ENCODE peak calls at places on chromosomes 11 and 22, in ten cellular contexts. V is spleen, N is stomach, W is adrenal gland, K is BJ, J is HL-60, M is body of pancreas, R is psoas muscle, T is tibial nerve, Q is SK-N-SH. O is an unnamed sample. For H3K27me3, the result is how much of the 10 kb centered on the place peaks cover.

GRCh38 chr22:44445731-44446130 is 52.3 kb downstream of the RTL6 start:
- DNase-seq in T (no peak), M (no peak), V (peak), Q (no peak), N (no peak), J (no peak), K (no peak), R (no peak), W (no peak), O (no peak)

GRCh38 chr11:128616158-128616557 is 28.8 kb upstream of the ETS1 start:
- DNase-seq in M (no peak), R (no peak), K (no peak), V (peak), N (no peak), J (no peak), W (no peak), Q (peak), T (no peak), O (no peak)

GRCh38 chr11:34891611-34892010 is 24.6 kb downstream of the APIP start:
- DNase-seq in J (no peak), N (no peak), Q (no peak), V (no peak), T (no peak), R (no peak), W (no peak), M (no peak), K (no peak), O (no peak)

GRCh38 chr11:3866206-3866605 is 10.7 kb downstream of the STIM1 start:
- DNase-seq in V (peak), J (peak), T (no peak), K (no peak), Q (no peak), W (no peak), M (no peak), N (peak), R (peak), O (no peak)

GRCh38 chr22:26168934-26169311 is 339 bp upstream of the SEZ6L start:
- DNase-seq in V (no peak), Q (no peak), K (no peak), W (no peak), R (no peak), N (no peak), J (no peak), M (no peak), T (no peak), O (no peak)

GRCh38 chr22:43566561-43567332 is 154.9 kb downstream of the MPPED1 start:
- DNase-seq in V (no peak), J (no peak), R (no peak), K (no peak), M (no peak), T (no peak), Q (no peak), W (no peak), N (no peak), O (no peak)

GRCh38 chr11:68370211-68371111 is 58.1 kb downstream of the LRP5 start:
- DNase-seq in N (no peak), W (no peak), Q (peak), M (no peak), R (no peak), V (no peak), K (no peak), J (peak), T (no peak), O (no peak)

GRCh38 chr11:22787565-22788162 is 41.9 kb downstream of the SVIP start:
- DNase-seq in V (no peak), K (peak), N (no peak), M (peak), Q (peak), W (peak), J (no peak), T (no peak), R (no peak), O (no peak)

GRCh38 chr22:17972385-17973181 is 51.8 kb downstream of the MICAL3 start:
- DNase-seq in W (peak), R (peak), N (no peak), T (no peak), J (no peak), V (peak), Q (no peak), K (no peak), M (peak), O (no peak)

GRCh38 chr11:130909650-130910049 is 6.6 kb downstream of the SNX19 start:
- DNase-seq in R (no peak), W (no peak), Q (no peak), K (no peak), M (no peak), N (no peak), V (no peak), T (no peak), J (no peak), O (no peak)

GRCh38 chr11:83025267-83025704 is 46.4 kb downstream of the RAB30 start:
- DNase-seq in M (no peak), N (no peak), K (no peak), T (no peak), R (no peak), W (no peak), Q (no peak), V (no peak), J (no peak), O (no peak)

GRCh38 chr11:17388609-17389204 is at the start of gene KCNJ11:
- DNase-seq in T (no peak), W (no peak), K (no peak), Q (no peak), J (no peak), V (no peak), M (peak), N (peak), R (no peak), O (no peak)

GRCh38 chr11:116217006-116217405 is 555.8 kb downstream of the BUD13 start:
- DNase-seq in J (peak), M (no peak), K (no peak), Q (no peak), T (peak), R (no peak), W (peak), V (no peak), N (no peak), O (no peak)

GRCh38 chr11:130522284-130522961 is 74.0 kb downstream of the ADAMTS15 start:
- DNase-seq in T (peak), N (peak), R (peak), W (peak), K (peak), Q (peak), M (peak), V (no peak), J (no peak), O (peak)

GRCh38 chr11:133172349-133172748 is 360.0 kb downstream of the OPCML start:
- DNase-seq in J (no peak), Q (no peak), M (no peak), T (no peak), K (no peak), V (no peak), W (no peak), N (no peak), R (no peak), O (no peak)

GRCh38 chr11:27291302-27291889 is 71.6 kb downstream of the CCDC34 start:
- DNase-seq in N (peak), J (no peak), M (peak), W (no peak), K (no peak), T (no peak), Q (no peak), R (no peak), V (no peak), O (no peak)

GRCh38 chr11:63532799-63533475 is 3.7 kb upstream of the PLAAT4 start:
- DNase-seq in N (no peak), T (no peak), M (no peak), R (no peak), W (no peak), V (no peak), J (no peak), Q (no peak), K (no peak), O (no peak)

GRCh38 chr22:20642668-20643179 is 131.2 kb upstream of the SERPIND1 start:
- DNase-seq in W (no peak), M (no peak), Q (no peak), R (no peak), V (no peak), T (no peak), K (no peak), J (no peak), N (no peak), O (no peak)

GRCh38 chr22:38317995-38318715 is 922 bp upstream of the CSNK1E start:
- DNase-seq in W (peak), J (no peak), R (peak), V (no peak), M (peak), N (peak), Q (no peak), T (peak), K (peak), O (peak)

GRCh38 chr22:50473855-50474671 is 772 bp downstream of the SBF1 start:
- DNase-seq in V (peak), M (peak), T (no peak), W (peak), R (no peak), Q (peak), N (peak), J (no peak), K (no peak), O (no peak)

GRCh38 chr11:67282876-67283371 is 6.2 kb upstream of the ANKRD13D start:
- DNase-seq in N (no peak), Q (no peak), R (peak), V (peak), M (peak), K (no peak), J (no peak), T (no peak), W (no peak), O (no peak)

GRCh38 chr11:8061555-8062428 is 19.2 kb upstream of the TUB start:
- DNase-seq in N (peak), R (no peak), K (no peak), M (no peak), W (no peak), Q (no peak), V (peak), T (no peak), J (no peak), O (no peak)

GRCh38 chr11:116224154-116224888 is 548.5 kb downstream of the BUD13 start:
- DNase-seq in W (peak), Q (peak), J (no peak), T (peak), R (no peak), M (peak), K (no peak), N (peak), V (no peak), O (no peak)

GRCh38 chr11:94332814-94333213 is 28.4 kb downstream of the IZUMO1R start:
- DNase-seq in K (no peak), J (no peak), T (no peak), N (no peak), Q (no peak), M (no peak), V (no peak), W (no peak), R (no peak), O (no peak)

GRCh38 chr11:29629281-29629680 is 387.5 kb downstream of the KCNA4 start:
- DNase-seq in V (no peak), M (no peak), Q (no peak), J (no peak), R (no peak), K (no peak), T (no peak), N (no peak), W (no peak), O (no peak)

GRCh38 chr22:23828800-23829680 is 9.8 kb downstream of the DERL3 start:
- DNase-seq in M (peak), Q (no peak), K (no peak), T (no peak), R (peak), V (peak), W (peak), N (no peak), J (no peak), O (no peak)

GRCh38 chr22:38927033-38927789 is 30.2 kb upstream of the APOBEC3A start:
- DNase-seq in K (no peak), V (peak), N (peak), Q (peak), R (peak), M (peak), J (no peak), W (peak), T (peak), O (no peak)

GRCh38 chr11:83448686-83449085 is 162.5 kb upstream of the CCDC90B start:
- DNase-seq in W (no peak), T (no peak), N (no peak), M (no peak), Q (no peak), R (no peak), J (no peak), K (no peak), V (no peak), O (no peak)

GRCh38 chr11:107563702-107564101 is 1.8 kb downstream of the ALKBH8 start:
- DNase-seq in M (no peak), K (no peak), W (peak), R (no peak), J (peak), N (no peak), Q (peak), V (no peak), T (peak), O (no peak)

GRCh38 chr11:44080951-44081350 is 14.5 kb upstream of the EXT2 start:
- DNase-seq in V (no peak), J (no peak), K (no peak), Q (no peak), M (no peak), W (no peak), R (no peak), N (no peak), T (no peak), O (no peak)

GRCh38 chr11:92838655-92839334 is 130.7 kb upstream of the MTNR1B start:
- DNase-seq in M (no peak), J (no peak), V (no peak), T (no peak), K (no peak), R (no peak), Q (no peak), N (no peak), W (no peak), O (no peak)

GRCh38 chr11:122176651-122177050 is 60.6 kb upstream of the BLID start:
- DNase-seq in N (no peak), M (no peak), W (no peak), V (no peak), Q (no peak), K (no peak), R (no peak), T (no peak), J (no peak), O (no peak)

GRCh38 chr11:102666331-102666957 is 39.1 kb downstream of the MMP27 start:
- DNase-seq in R (no peak), N (no peak), J (no peak), W (peak), V (no peak), K (no peak), T (peak), Q (peak), M (peak), O (peak)

GRCh38 chr11:102661040-102661439 is 35.9 kb upstream of the MMP20 start:
- DNase-seq in V (no peak), W (no peak), T (no peak), N (no peak), R (no peak), Q (no peak), M (no peak), K (no peak), J (no peak), O (no peak)

GRCh38 chr11:102669664-102670063 is 35.9 kb downstream of the MMP27 start:
- DNase-seq in K (no peak), Q (no peak), N (no peak), V (no peak), M (no peak), W (no peak), R (no peak), T (no peak), J (no peak), O (no peak)

GRCh38 chr11:102662607-102663006 is 37.5 kb upstream of the MMP20 start:
- DNase-seq in T (no peak), N (no peak), R (no peak), Q (no peak), W (no peak), K (no peak), V (no peak), M (no peak), J (no peak), O (no peak)

DNA sequence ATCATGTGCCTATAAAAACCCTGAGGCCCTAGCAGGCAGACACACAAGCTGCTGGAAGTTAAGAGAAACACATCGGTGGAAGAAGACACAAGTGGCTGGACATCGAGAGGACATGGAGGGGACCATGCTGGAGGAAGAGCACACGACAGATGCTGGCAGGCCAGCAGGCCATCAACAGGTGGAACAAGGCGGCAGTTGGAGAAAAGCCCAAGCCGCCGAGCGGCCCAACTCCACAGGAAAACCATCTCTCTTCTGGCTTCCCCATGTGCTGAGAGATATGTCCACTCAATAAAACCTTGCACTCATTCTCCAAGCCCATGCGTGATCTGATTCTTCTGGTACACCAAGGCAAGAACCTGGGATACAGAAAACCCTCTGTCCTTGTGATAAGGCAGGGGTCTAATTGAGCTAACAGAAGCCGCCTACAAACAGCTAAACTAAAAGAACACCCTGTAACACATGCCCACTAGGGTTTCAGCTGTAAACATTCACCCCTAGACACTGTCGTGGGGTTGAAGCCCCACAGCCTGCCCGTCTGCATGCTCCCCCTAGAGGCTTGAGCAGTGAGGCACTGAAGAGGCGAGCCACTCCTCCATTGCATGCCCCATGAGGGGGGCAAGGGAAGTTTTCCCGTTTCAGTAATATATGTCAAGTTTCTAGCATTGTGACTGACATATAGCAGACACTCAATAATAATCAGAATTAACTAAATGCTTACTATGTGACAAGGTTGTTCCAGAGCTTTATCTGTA is 39.0 kb upstream of the MMP20 start:
- DNase-seq in K (no peak), Q (no peak), J (no peak), R (no peak), W (no peak), V (no peak), T (no peak), N (no peak), M (no peak), O (no peak)
- TF ChIP-seq CTCF in K (peak), Q (peak), J (no peak), R (no peak), W (no peak), V (peak), T (no peak), N (no peak), M (no peak), O (peak)

GRCh38 chr11:6604081-6604626 is 580 bp downstream of the ILK start:
- DNase-seq in T (peak), V (peak), Q (peak), W (peak), K (no peak), J (no peak), N (peak), R (peak), M (peak), O (no peak)
- H3K4me3 ChIP-seq in T (peak), V (peak), Q (peak), W (peak), K (peak), J (peak), N (peak), R (peak), M (peak), O (peak)

DNA sequence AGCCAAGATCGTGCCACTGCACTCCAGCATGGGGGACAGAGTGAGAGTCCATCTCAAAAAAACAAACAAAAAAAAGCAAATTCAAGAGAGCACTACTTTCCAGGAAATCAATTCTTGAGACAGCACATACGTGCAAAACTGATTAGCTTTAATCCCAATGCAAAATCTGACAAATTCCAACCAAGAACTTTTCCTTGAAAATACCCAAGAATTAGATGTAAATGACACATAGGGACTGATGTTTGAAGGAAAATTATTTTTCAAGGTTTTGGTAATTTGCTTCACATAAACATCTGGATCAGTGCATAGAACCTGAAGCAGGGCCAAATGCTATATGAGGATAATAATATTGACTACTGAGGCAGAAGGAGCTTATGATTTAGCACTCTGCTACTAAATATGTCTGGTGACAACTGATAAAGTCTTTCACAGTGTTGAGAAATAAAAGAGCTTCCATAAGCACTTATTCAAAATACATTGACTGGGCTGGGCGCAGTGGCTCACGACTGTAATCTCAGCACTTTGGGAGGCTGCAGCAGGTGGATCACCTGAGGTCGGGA is 8.8 kb downstream of the MAJIN start:
- DNase-seq in R (no peak), Q (no peak), V (no peak), W (no peak), M (no peak), T (no peak), N (no peak), K (no peak), J (no peak), O (no peak)
- H3K27me3 ChIP-seq in R (under half), Q (under half), V (under half), W (under half), M (under half), T (under half), N (under half), K (under half), J (under half), O (under half)

GRCh38 chr22:45735273-45735672 is 63.6 kb downstream of the ATXN10 start:
- DNase-seq in K (no peak), M (no peak), T (no peak), W (no peak), V (no peak), N (no peak), J (no peak), Q (no peak), R (no peak), O (no peak)

GRCh38 chr22:45726081-45726480 is 54.4 kb downstream of the ATXN10 start:
- DNase-seq in W (no peak), V (no peak), Q (no peak), J (no peak), K (no peak), R (no peak), N (no peak), T (no peak), M (no peak), O (no peak)

GRCh38 chr22:45731041-45731797 is 59.6 kb downstream of the ATXN10 start:
- DNase-seq in T (no peak), V (no peak), W (no peak), N (no peak), R (no peak), Q (no peak), K (no peak), M (no peak), J (no peak), O (no peak)

GRCh38 chr22:45731798-45732495 is 60.3 kb downstream of the ATXN10 start:
- DNase-seq in J (no peak), K (no peak), R (no peak), T (no peak), Q (no peak), V (no peak), W (no peak), N (no peak), M (no peak), O (no peak)
- TF ChIP-seq CTCF in J (no peak), K (peak), R (no peak), T (no peak), Q (peak), V (no peak), W (peak), N (no peak), M (no peak), O (peak)

GRCh38 chr11:70161043-70161625 is 42.0 kb upstream of the FADD start:
- DNase-seq in M (no peak), W (no peak), V (no peak), Q (no peak), R (no peak), K (no peak), T (no peak), J (no peak), N (no peak), O (no peak)
- H3K4me3 ChIP-seq in M (no peak), W (no peak), V (no peak), Q (no peak), R (no peak), K (no peak), T (no peak), J (no peak), N (no peak), O (no peak)

GRCh38 chr11:123354371-123354770 is 75.7 kb upstream of the GRAMD1B start:
- DNase-seq in Q (no peak), W (no peak), R (no peak), J (no peak), M (no peak), T (no peak), K (no peak), N (no peak), V (no peak), O (no peak)
- H3K27me3 ChIP-seq in Q (under half), W (under half), R (under half), J (under half), M (under half), T (under half), K (under half), N (half or more), V (under half), O (under half)